ENCODE peak calls at places on chromosome 14, in four cellular contexts. M is H1, H is kidney epithelial cell, A is bronchial epithelial cell. I is an unnamed sample.

GRCh38 chr14:87131879-87132278 is 861.1 kb downstream of the GALC start:
- DNase-seq in M (no peak), H (peak; percentile 80), A (peak; percentile 91), I (no peak)

GRCh38 chr14:95225251-95225887 is 68.0 kb upstream of the DICER1 start:
- DNase-seq in M (no peak), H (no peak), A (no peak), I (no peak)

GRCh38 chr14:93132472-93133065 is 16.8 kb upstream of the ITPK1 start:
- DNase-seq in M (no peak), H (no peak), A (no peak), I (peak; percentile 39)

GRCh38 chr14:61396279-61396678 is 74.9 kb downstream of the PRKCH start:
- DNase-seq in M (no peak), H (no peak), A (no peak), I (no peak)

GRCh38 chr14:95140060-95140858 is 17.1 kb downstream of the DICER1 start:
- DNase-seq in M (no peak), H (no peak), A (peak; percentile 87), I (no peak)

GRCh38 chr14:68715032-68715924 is 77.6 kb downstream of the ZFP36L1 start:
- DNase-seq in M (no peak), H (peak; percentile 80), A (peak; percentile 40), I (no peak)

GRCh38 chr14:91835197-91835919 is 32.0 kb downstream of the TC2N start:
- DNase-seq in M (no peak), H (no peak), A (no peak), I (no peak)

GRCh38 chr14:59126714-59127436 is 61.6 kb upstream of the DAAM1 start:
- DNase-seq in M (no peak), H (peak; percentile 19), A (peak; percentile 63), I (no peak)

GRCh38 chr14:92513204-92513965 is at the start of gene RIN3:
- DNase-seq in M (no peak), H (no peak), A (no peak), I (peak; percentile 94)

GRCh38 chr14:73757876-73758391 is 43.8 kb upstream of the PNMA1 start:
- DNase-seq in M (no peak), H (no peak), A (no peak), I (no peak)

GRCh38 chr14:73339846-73340565 is 102.7 kb downstream of the PAPLN start:
- DNase-seq in M (no peak), H (no peak), A (no peak), I (no peak)

GRCh38 chr14:61154606-61155005 is 126.5 kb downstream of the TMEM30B start:
- DNase-seq in M (no peak), H (no peak), A (no peak), I (no peak)

GRCh38 chr14:63952933-63953437 is 100.2 kb downstream of the SYNE2 start:
- DNase-seq in M (no peak), H (no peak), A (no peak), I (no peak)

GRCh38 chr14:56659964-56660551 is 80.5 kb downstream of the TMEM260 start:
- DNase-seq in M (no peak), H (peak; percentile 5), A (peak; percentile 69), I (no peak)

GRCh38 chr14:100271247-100271939 is 32.4 kb downstream of the YY1 start:
- DNase-seq in M (no peak), H (no peak), A (peak; percentile 40), I (peak; percentile 50)
- TF ChIP-seq CTCF in M (peak; percentile 17), H (peak; percentile 41), A (peak; percentile 38), I (no peak)

DNA sequence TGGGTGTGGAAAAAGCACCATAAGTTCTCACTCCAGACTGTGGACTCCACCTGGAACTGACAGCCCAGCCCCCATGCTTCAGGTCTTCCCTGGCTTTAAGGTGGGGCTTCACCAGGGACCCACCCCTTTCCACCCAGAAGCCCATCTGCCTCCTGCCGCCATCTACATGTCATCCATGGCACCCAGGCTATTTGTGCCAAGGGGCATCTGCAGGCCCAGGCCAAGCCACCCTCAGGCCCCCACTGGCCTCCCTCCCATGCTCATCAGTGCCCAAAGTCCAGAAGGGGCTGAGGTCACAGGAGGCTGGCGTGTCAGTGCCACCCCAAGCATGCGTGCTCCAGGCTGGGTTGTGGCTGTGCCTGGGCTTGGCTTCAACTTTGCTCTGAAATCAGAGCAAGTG is 212.2 kb upstream of the DIO3 start:
- DNase-seq in M (no peak), H (no peak), A (no peak), I (peak; percentile 48)
- H3K4me3 ChIP-seq in M (no peak overlapping the region), H (no peak overlapping the region), A (no peak overlapping the region), I (no peak overlapping the region)

GRCh38 chr14:105484997-105485393 is 1.7 kb upstream of the CRIP1 start:
- DNase-seq in M (no peak), H (no peak), A (no peak), I (no peak)

GRCh38 chr14:105486974-105487448 is 325 bp downstream of the CRIP1 start:
- DNase-seq in M (no peak), H (no peak), A (no peak), I (no peak)

GRCh38 chr14:105486333-105486973 is at the start of gene CRIP1:
- DNase-seq in M (no peak), H (no peak), A (no peak), I (peak; percentile 88)

GRCh38 chr14:105484069-105484996 is 2.4 kb upstream of the CRIP1 start:
- DNase-seq in M (no peak), H (no peak), A (no peak), I (no peak)

DNA sequence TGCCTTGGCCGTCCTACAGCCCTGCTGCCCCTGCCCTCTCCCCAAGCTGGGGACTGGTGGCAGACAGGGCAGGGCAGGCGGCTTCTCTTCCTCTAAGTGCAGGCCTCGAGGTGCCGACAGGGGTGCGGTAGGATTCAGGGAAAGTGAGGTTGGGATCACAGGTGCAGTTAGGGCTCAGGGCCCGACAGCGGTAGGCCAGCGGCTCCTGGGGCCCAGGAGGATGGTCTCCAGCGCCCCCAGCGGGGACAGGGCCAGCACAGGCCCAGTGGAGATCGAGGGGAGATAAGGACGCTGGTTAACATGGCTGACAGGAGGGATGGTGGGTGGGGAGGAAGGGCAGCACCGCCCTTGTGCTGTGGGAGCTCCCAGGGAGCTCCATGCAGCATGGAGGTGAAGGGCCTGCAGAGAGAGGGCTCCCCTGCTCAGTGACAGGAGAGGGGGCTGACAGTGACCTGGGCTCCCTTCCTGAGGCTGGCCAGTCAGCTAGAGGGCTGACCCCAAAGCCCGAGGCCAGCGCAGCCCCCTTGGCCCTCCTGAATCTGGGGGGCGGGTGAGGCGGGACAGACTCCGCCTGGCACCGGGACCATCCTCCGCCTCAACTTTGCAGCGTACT is 860 bp upstream of the CRIP1 start:
- DNase-seq in M (no peak), H (no peak), A (no peak), I (peak; percentile 87)
- TF ChIP-seq CTCF in M (peak; percentile 71), H (peak; percentile 68), A (no peak), I (peak; percentile 31)

GRCh38 chr14:71554959-71555612 is 377.1 kb upstream of the RGS6 start:
- DNase-seq in M (no peak), H (no peak), A (no peak), I (no peak)

GRCh38 chr14:71552809-71553208 is 379.4 kb upstream of the RGS6 start:
- DNase-seq in M (no peak), H (no peak), A (no peak), I (no peak)

GRCh38 chr14:71555654-71556559 is 376.3 kb upstream of the RGS6 start:
- DNase-seq in M (no peak), H (no peak), A (peak; percentile 69), I (peak; percentile 29)

GRCh38 chr14:71554323-71554722 is 377.9 kb upstream of the RGS6 start:
- DNase-seq in M (no peak), H (no peak), A (no peak), I (no peak)

GRCh38 chr14:71553779-71554178 is 378.4 kb upstream of the RGS6 start:
- DNase-seq in M (no peak), H (no peak), A (no peak), I (no peak)
- H3K4me3 ChIP-seq in M (no peak overlapping the region), H (no peak overlapping the region), A (no peak overlapping the region), I (no peak overlapping the region)

GRCh38 chr14:24873551-24873950 is 176.4 kb downstream of the STXBP6 start:
- DNase-seq in M (no peak), H (no peak), A (no peak), I (no peak)
- TF ChIP-seq CTCF in M (no peak), H (no peak), A (no peak), I (no peak)